ENCODE peak calls at places on chromosomes 2 and 18, in eight cellular contexts. One of them, this sample, is unnamed.

GRCh38 chr18:75169411-75169810 is 39.5 kb downstream of the PTGR3 start:
- DNase-seq in endodermal cell: peak; percentile 24
- DNase-seq in thoracic aorta: no peak
- DNase-seq in neural progenitor cell: no peak
- DNase-seq in spleen: no peak
- DNase-seq in lung: no peak
- DNase-seq in K562: no peak
- DNase-seq in left ventricle myocardium inferior: no peak
- DNase-seq in this sample: peak; percentile 31

GRCh38 chr2:227414846-227415245 is 27.1 kb upstream of the SCYGR1 start:
- DNase-seq in spleen: no peak
- DNase-seq in lung: no peak
- DNase-seq in K562: no peak
- DNase-seq in thoracic aorta: no peak
- DNase-seq in neural progenitor cell: no peak
- DNase-seq in endodermal cell: no peak
- DNase-seq in left ventricle myocardium inferior: no peak
- DNase-seq in this sample: no peak

GRCh38 chr2:41595235-41595634 is 452.6 kb upstream of the PKDCC start:
- DNase-seq in thoracic aorta: no peak
- DNase-seq in spleen: no peak
- DNase-seq in left ventricle myocardium inferior: no peak
- DNase-seq in K562: no peak
- DNase-seq in endodermal cell: no peak
- DNase-seq in lung: no peak
- DNase-seq in neural progenitor cell: no peak
- DNase-seq in this sample: no peak

GRCh38 chr2:127105656-127106456 is 1.1 kb downstream of the BIN1 start:
- DNase-seq in lung: no peak
- DNase-seq in spleen: peak; percentile 79
- DNase-seq in neural progenitor cell: peak; percentile 73
- DNase-seq in thoracic aorta: no peak
- DNase-seq in left ventricle myocardium inferior: no peak
- DNase-seq in K562: no peak
- DNase-seq in endodermal cell: peak; percentile 79
- DNase-seq in this sample: peak; percentile 74

GRCh38 chr2:158221055-158222021 is 119.7 kb downstream of the UPP2 start:
- DNase-seq in neural progenitor cell: no peak
- DNase-seq in thoracic aorta: no peak
- DNase-seq in endodermal cell: no peak
- DNase-seq in K562: no peak
- DNase-seq in left ventricle myocardium inferior: no peak
- DNase-seq in spleen: no peak
- DNase-seq in lung: no peak
- DNase-seq in this sample: no peak

GRCh38 chr2:68119504-68119903 is 38.2 kb upstream of the PNO1 start:
- DNase-seq in neural progenitor cell: no peak
- DNase-seq in left ventricle myocardium inferior: no peak
- DNase-seq in lung: no peak
- DNase-seq in K562: no peak
- DNase-seq in endodermal cell: no peak
- DNase-seq in thoracic aorta: no peak
- DNase-seq in spleen: no peak
- DNase-seq in this sample: no peak

GRCh38 chr2:236343400-236344161 is 79.4 kb upstream of the ASB18 start:
- DNase-seq in neural progenitor cell: peak; percentile 80
- DNase-seq in spleen: no peak
- DNase-seq in endodermal cell: peak; percentile 85
- DNase-seq in K562: peak; percentile 49
- DNase-seq in thoracic aorta: peak; percentile 32
- DNase-seq in left ventricle myocardium inferior: no peak
- DNase-seq in lung: peak; percentile 51
- DNase-seq in this sample: no peak

GRCh38 chr2:226399006-226399405 is 400.6 kb downstream of the IRS1 start:
- DNase-seq in thoracic aorta: no peak
- DNase-seq in endodermal cell: no peak
- DNase-seq in lung: no peak
- DNase-seq in left ventricle myocardium inferior: no peak
- DNase-seq in spleen: no peak
- DNase-seq in K562: no peak
- DNase-seq in neural progenitor cell: no peak
- DNase-seq in this sample: no peak

GRCh38 chr2:20012282-20013060 is at the start of gene MATN3:
- DNase-seq in endodermal cell: peak; percentile 90
- DNase-seq in K562: peak; percentile 56
- DNase-seq in thoracic aorta: no peak
- DNase-seq in spleen: peak; percentile 69
- DNase-seq in neural progenitor cell: peak; percentile 94
- DNase-seq in left ventricle myocardium inferior: peak; percentile 25
- DNase-seq in lung: peak; percentile 50
- DNase-seq in this sample: no peak

GRCh38 chr2:177881001-177881748 is 191.4 kb downstream of the PDE11A start:
- DNase-seq in spleen: no peak
- DNase-seq in neural progenitor cell: no peak
- DNase-seq in thoracic aorta: no peak
- DNase-seq in left ventricle myocardium inferior: no peak
- DNase-seq in K562: no peak
- DNase-seq in lung: no peak
- DNase-seq in endodermal cell: no peak
- DNase-seq in this sample: no peak

GRCh38 chr2:195406886-195407603 is 250.0 kb upstream of the SLC39A10 start:
- DNase-seq in neural progenitor cell: no peak
- DNase-seq in lung: no peak
- DNase-seq in K562: peak; percentile 10
- DNase-seq in spleen: no peak
- DNase-seq in left ventricle myocardium inferior: no peak
- DNase-seq in thoracic aorta: no peak
- DNase-seq in endodermal cell: no peak
- DNase-seq in this sample: no peak

GRCh38 chr2:30622452-30622851 is 175.4 kb downstream of the LCLAT1 start:
- DNase-seq in endodermal cell: no peak
- DNase-seq in left ventricle myocardium inferior: no peak
- DNase-seq in K562: no peak
- DNase-seq in spleen: no peak
- DNase-seq in neural progenitor cell: no peak
- DNase-seq in lung: no peak
- DNase-seq in thoracic aorta: no peak
- DNase-seq in this sample: no peak

GRCh38 chr2:120466704-120467054 is 120.7 kb downstream of the INHBB start:
- DNase-seq in K562: no peak
- DNase-seq in left ventricle myocardium inferior: no peak
- DNase-seq in endodermal cell: no peak
- DNase-seq in spleen: no peak
- DNase-seq in lung: no peak
- DNase-seq in thoracic aorta: no peak
- DNase-seq in neural progenitor cell: no peak
- DNase-seq in this sample: no peak
- TF ChIP-seq CTCF in K562: no peak
- TF ChIP-seq CTCF in left ventricle myocardium inferior: no peak
- TF ChIP-seq CTCF in endodermal cell: no peak
- TF ChIP-seq CTCF in spleen: no peak
- TF ChIP-seq CTCF in lung: no peak
- TF ChIP-seq CTCF in thoracic aorta: no peak
- TF ChIP-seq CTCF in neural progenitor cell: no peak
- TF ChIP-seq CTCF in this sample: no peak

GRCh38 chr2:48344441-48344756 is 185.6 kb upstream of the STON1 start:
- DNase-seq in spleen: no peak
- DNase-seq in endodermal cell: no peak
- DNase-seq in left ventricle myocardium inferior: no peak
- DNase-seq in K562: no peak
- DNase-seq in lung: no peak
- DNase-seq in thoracic aorta: no peak
- DNase-seq in neural progenitor cell: no peak
- DNase-seq in this sample: no peak
- H3K4me3 ChIP-seq in spleen: no peak overlapping the region
- H3K4me3 ChIP-seq in endodermal cell: no peak overlapping the region
- H3K4me3 ChIP-seq in left ventricle myocardium inferior: peak overlapping the region; percentile 47
- H3K4me3 ChIP-seq in K562: no peak overlapping the region
- H3K4me3 ChIP-seq in lung: no peak overlapping the region
- H3K4me3 ChIP-seq in thoracic aorta: peak overlapping the region; percentile 59
- H3K4me3 ChIP-seq in neural progenitor cell: no peak overlapping the region
- H3K4me3 ChIP-seq in this sample: peak overlapping the region; percentile 49

DNA sequence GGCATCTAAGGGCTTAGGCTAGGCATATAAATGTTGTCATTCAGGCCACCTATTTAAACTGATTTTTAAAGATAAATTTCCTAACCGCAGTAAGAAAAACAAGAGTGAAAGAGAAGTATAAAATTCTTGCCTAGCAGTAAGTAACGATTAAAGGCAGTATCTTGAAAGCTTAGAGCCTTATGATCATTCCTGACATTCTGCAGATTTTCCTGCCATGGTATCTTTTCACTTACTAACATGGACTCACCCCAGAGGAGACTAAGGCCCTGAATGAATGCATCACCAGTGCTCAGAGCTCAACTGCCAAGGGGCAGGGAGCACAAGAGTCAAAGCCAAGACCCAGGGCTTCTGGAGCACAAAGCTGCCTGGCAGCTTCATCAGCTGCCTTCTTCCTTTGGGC is 133.1 kb downstream of the GCA start:
- DNase-seq in lung: no peak
- DNase-seq in spleen: no peak
- DNase-seq in left ventricle myocardium inferior: no peak
- DNase-seq in neural progenitor cell: no peak
- DNase-seq in endodermal cell: no peak
- DNase-seq in K562: no peak
- DNase-seq in thoracic aorta: no peak
- DNase-seq in this sample: no peak
- H3K27ac ChIP-seq in lung: no peak overlapping the region
- H3K27ac ChIP-seq in spleen: no peak overlapping the region
- H3K27ac ChIP-seq in left ventricle myocardium inferior: no peak overlapping the region
- H3K27ac ChIP-seq in neural progenitor cell: no peak overlapping the region
- H3K27ac ChIP-seq in endodermal cell: no peak overlapping the region
- H3K27ac ChIP-seq in K562: no peak overlapping the region
- H3K27ac ChIP-seq in thoracic aorta: no peak overlapping the region
- H3K27ac ChIP-seq in this sample: no peak overlapping the region

GRCh38 chr2:216111122-216111521 is 2.0 kb downstream of the XRCC5 start:
- DNase-seq in thoracic aorta: no peak
- DNase-seq in endodermal cell: peak; percentile 13
- DNase-seq in left ventricle myocardium inferior: no peak
- DNase-seq in lung: no peak
- DNase-seq in neural progenitor cell: no peak
- DNase-seq in spleen: no peak
- DNase-seq in K562: no peak
- DNase-seq in this sample: no peak

GRCh38 chr2:216108310-216108966 is 710 bp upstream of the XRCC5 start:
- DNase-seq in left ventricle myocardium inferior: no peak
- DNase-seq in neural progenitor cell: peak; percentile 35
- DNase-seq in K562: no peak
- DNase-seq in thoracic aorta: no peak
- DNase-seq in endodermal cell: peak; percentile 61
- DNase-seq in spleen: no peak
- DNase-seq in lung: no peak
- DNase-seq in this sample: no peak

GRCh38 chr2:216108967-216109921 is at the start of gene XRCC5:
- DNase-seq in left ventricle myocardium inferior: peak; percentile 96
- DNase-seq in neural progenitor cell: peak; percentile 98
- DNase-seq in K562: peak; percentile 90
- DNase-seq in lung: peak; percentile 96
- DNase-seq in spleen: peak; percentile 98
- DNase-seq in thoracic aorta: peak; percentile 79
- DNase-seq in endodermal cell: peak; percentile 99
- DNase-seq in this sample: peak; percentile 96

GRCh38 chr2:216110620-216111019 is 1.5 kb downstream of the XRCC5 start:
- DNase-seq in spleen: no peak
- DNase-seq in endodermal cell: no peak
- DNase-seq in K562: no peak
- DNase-seq in left ventricle myocardium inferior: no peak
- DNase-seq in thoracic aorta: no peak
- DNase-seq in neural progenitor cell: no peak
- DNase-seq in lung: no peak
- DNase-seq in this sample: no peak

DNA sequence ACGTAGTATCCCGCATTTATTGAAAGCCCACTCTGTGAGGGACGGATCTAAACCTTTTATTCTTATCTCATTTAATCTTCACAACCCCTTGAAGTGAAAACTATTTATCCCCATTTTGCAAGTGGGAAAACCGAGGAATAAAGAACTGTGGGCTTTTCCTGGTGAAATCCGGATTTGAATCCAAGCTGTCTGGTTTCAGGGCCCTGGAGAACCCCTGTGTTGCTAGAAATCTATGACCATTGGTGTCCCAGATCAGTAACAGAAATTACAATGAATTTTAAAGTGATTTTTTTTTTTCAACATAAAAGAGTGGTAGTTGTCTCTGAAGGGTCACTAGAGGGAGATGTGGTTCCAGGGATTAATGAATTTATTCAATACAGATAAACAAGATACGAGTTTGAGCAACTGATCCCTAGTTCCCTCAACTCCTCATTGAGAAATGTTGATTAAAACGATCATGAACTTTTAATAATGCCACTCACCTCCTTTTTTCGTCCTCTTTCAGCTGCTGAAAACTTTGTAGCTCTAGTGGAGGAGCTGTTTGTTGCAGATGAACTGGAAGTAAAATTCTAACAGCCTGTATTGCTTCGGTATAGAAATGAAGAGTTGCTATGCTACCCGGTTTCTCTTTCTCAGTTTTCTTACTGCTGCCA is 940 bp downstream of the XRCC5 start:
- DNase-seq in lung: no peak
- DNase-seq in spleen: no peak
- DNase-seq in endodermal cell: peak; percentile 39
- DNase-seq in K562: no peak
- DNase-seq in thoracic aorta: no peak
- DNase-seq in left ventricle myocardium inferior: no peak
- DNase-seq in neural progenitor cell: peak; percentile 39
- DNase-seq in this sample: no peak
- TF ChIP-seq CTCF in lung: peak; percentile 20
- TF ChIP-seq CTCF in spleen: peak; percentile 41
- TF ChIP-seq CTCF in endodermal cell: peak; percentile 80
- TF ChIP-seq CTCF in K562: peak; percentile 57
- TF ChIP-seq CTCF in thoracic aorta: no peak
- TF ChIP-seq CTCF in left ventricle myocardium inferior: peak; percentile 30
- TF ChIP-seq CTCF in neural progenitor cell: peak; percentile 60
- TF ChIP-seq CTCF in this sample: no peak